ENCODE peak calls at places on chromosome 9, in five cellular contexts. M, C, F, E and T are unnamed samples.

GRCh38 chr9:76216161-76216649 is 178.0 kb downstream of the RFK start:
- DNase-seq in E (no peak), F (peak), M (peak), C (peak), T (peak)

GRCh38 chr9:116585896-116586295 is 101.2 kb upstream of the TRIM32 start:
- DNase-seq in C (no peak), E (no peak), M (no peak), F (no peak), T (no peak)

GRCh38 chr9:2241875-2242741 is 227.0 kb downstream of the SMARCA2 start:
- DNase-seq in E (peak), C (peak), M (peak), F (no peak), T (peak)

GRCh38 chr9:115262477-115262876 is 144.5 kb upstream of the TNC start:
- DNase-seq in M (peak), C (peak), E (peak), F (peak), T (peak)

GRCh38 chr9:95143591-95144561 is 173.6 kb downstream of the FANCC start:
- DNase-seq in E (peak), M (peak), F (no peak), C (peak), T (no peak)

GRCh38 chr9:131312822-131313770 is 23.6 kb downstream of the PLPP7 start:
- DNase-seq in E (no peak), F (no peak), C (no peak), M (no peak), T (no peak)

GRCh38 chr9:125758986-125759811 is 12.0 kb downstream of the PBX3 start:
- DNase-seq in F (no peak), C (peak), E (peak), M (no peak), T (no peak)

GRCh38 chr9:85064811-85065371 is 395.4 kb downstream of the NTRK2 start:
- DNase-seq in M (no peak), E (no peak), F (no peak), C (no peak), T (no peak)

GRCh38 chr9:123929177-123929869 is 603 bp downstream of the DENND1A start:
- DNase-seq in F (no peak), C (no peak), M (no peak), E (no peak), T (peak)

GRCh38 chr9:35605336-35606137 is 475 bp downstream of the TESK1 start:
- DNase-seq in F (no peak), C (no peak), E (peak), M (no peak), T (peak)

GRCh38 chr9:76456202-76456926 is 2.6 kb upstream of the GCNT1 start:
- DNase-seq in F (no peak), M (no peak), C (peak), E (no peak), T (peak)

DNA sequence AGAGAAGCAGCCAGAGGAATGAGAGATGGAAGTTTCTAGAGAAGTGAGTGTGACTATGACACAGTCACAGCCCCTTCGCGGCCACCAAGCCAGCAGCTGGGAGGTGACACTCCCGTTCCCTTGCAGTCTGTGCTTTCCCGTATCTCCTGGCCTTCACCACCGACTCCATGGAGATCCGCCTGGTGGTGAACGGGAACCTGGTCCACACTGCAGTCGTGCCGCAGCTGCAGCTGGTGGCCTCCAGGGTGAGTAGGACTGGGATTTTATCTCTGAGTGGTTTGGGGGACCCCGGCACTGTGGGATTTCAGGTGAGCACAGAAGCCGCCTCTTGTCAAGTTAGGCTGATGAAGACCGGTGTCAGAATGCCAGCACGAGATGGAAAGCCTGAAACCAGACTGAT is 12.1 kb upstream of the SLC2A8 start:
- DNase-seq in C (no peak), E (no peak), F (no peak), M (no peak), T (no peak)
- TF ChIP-seq CTCF in C (no peak), E (no peak), F (no peak), M (no peak), T (no peak)

DNA sequence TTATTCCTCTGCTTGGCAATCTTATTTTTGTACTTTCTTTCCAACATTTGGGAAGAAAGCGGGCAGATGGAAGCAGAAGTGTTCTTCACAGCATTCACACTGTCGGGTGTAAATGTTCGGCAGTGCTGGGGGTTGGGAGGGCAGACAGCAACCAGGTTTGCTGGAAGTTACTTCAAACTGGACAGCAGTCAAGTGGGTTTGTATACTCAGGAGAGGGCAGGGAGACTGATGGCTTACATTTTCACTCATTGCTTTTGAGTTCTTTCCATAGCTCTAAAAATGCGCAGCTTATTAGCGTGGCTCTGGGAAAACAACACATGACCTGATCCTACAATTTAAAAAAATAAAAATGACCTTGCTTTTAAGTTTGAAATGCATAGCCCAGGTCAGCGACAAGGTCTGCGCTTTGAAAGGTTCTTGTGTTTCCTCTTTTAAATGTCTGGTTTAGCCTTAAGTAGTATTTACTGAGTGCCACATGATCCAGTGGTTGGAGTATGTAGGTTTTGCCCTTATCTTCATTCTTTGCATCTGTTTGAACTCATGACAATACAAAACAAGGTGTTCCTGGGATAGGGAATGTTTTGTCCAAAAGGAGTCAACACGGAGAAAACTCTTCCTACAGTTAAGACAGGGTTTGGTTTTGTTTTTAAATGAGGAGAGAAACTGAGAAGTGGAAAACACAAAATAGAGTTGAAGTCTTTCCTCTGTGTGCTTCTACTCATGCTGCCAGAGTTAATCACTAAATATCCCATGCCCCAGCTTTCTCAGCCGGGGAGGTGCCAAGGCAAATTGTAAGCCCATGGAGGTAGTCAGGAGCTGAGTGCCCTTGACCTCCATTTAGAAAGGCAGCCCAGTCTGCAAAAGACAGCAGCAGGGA is 132.7 kb upstream of the DMRT1 start:
- DNase-seq in E (no peak), M (no peak), F (no peak), C (no peak), T (peak)
- H3K4me3 ChIP-seq in E (no peak), M (peak), F (no peak), C (no peak), T (peak)

DNA sequence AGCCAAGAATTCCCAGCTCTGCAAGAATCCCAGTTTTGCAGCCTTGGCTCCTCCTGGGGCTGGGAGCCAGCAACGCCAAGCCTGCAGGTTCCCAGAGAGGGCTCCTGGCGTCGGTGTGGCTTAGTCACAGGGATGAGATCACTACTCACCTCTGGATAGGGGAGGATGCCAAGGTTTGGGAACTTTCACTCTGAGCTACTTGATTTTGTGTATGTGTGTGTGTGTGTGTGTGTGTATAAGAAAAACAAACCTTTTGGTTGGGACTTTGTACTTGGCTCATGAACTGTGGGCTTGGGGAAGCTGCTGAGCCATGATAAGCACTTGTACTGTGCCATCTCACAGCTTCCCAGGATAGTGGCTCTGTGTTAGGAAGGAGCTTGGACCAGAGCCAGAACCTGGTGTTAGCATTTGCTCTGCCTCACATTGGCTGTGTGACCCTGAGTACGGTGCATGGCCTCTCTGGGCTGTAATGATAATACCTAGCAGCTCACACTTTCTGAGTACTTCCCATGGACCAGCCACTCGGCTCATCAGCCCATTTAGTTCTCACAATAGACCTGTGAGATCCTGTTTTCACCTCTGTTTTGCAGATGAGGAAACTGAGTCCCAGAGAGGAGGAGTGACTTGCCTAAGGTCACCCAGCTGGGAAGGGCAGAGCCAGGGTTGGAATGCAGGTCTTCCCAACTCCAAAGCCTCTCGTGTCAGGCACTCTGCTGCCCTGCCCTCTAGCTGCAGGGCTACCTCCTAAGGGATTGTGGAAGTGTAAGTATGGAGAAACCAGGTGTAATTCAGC is 41.4 kb upstream of the DAB2IP start:
- DNase-seq in M (no peak), E (peak), F (peak), C (peak), T (peak)
- TF ChIP-seq CTCF in M (no peak), E (peak), F (peak), C (no peak), T (peak)

DNA sequence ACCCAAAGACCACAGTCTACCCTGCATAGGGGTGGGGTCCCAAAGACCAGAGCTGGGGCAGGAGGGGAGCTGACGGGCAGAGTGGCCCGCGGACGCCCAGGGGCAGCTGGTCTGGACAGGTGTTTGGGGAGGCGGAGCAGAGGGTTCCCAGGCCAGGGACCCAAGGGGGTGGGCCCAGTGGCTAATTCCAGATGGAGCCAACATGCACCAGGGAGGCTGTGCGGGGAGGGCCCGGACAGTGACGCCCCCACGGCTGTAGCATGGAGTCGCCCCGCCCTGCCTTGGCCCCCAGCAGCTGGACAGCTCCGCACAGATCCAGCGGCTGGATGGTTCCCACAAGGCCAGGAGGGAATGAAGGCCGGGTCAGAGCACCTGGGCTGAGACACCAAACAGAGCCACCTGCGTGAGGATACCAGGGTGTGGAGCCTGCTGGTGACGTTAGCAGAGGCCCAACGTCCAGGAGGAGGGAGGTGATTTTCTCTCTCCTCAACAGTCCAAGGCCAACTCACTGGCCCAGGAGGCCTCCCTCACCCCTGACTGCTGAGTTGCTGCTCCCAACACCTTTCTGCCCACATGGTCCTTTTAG is 55.3 kb upstream of the EGFL7 start:
- DNase-seq in M (no peak), C (no peak), E (no peak), F (no peak), T (no peak)
- H3K4me3 ChIP-seq in M (no peak), C (no peak), E (no peak), F (no peak), T (no peak)

GRCh38 chr9:37309136-37309535 is 113.4 kb upstream of the GRHPR start:
- DNase-seq in C (peak), E (no peak), M (no peak), F (no peak), T (no peak)
- TF ChIP-seq CTCF in C (peak), E (no peak), M (peak), F (peak), T (peak)

GRCh38 chr9:97696823-97697601 is at the start of gene XPA:
- DNase-seq in E (peak), F (peak), C (peak), M (peak), T (peak)

GRCh38 chr9:97696025-97696822 is 916 bp downstream of the XPA start:
- DNase-seq in E (no peak), F (no peak), M (no peak), C (peak), T (peak)

GRCh38 chr9:97697837-97698236 is 697 bp upstream of the XPA start:
- DNase-seq in F (no peak), E (no peak), C (no peak), M (no peak), T (no peak)

GRCh38 chr9:97695390-97695789 is 1.8 kb downstream of the XPA start:
- DNase-seq in M (no peak), C (no peak), E (no peak), F (no peak), T (no peak)

GRCh38 chr9:97694768-97695167 is 2.4 kb downstream of the XPA start:
- DNase-seq in M (no peak), F (no peak), E (no peak), C (no peak), T (peak)
- H3K4me3 ChIP-seq in M (peak), F (no peak), E (no peak), C (no peak), T (no peak)

DNA sequence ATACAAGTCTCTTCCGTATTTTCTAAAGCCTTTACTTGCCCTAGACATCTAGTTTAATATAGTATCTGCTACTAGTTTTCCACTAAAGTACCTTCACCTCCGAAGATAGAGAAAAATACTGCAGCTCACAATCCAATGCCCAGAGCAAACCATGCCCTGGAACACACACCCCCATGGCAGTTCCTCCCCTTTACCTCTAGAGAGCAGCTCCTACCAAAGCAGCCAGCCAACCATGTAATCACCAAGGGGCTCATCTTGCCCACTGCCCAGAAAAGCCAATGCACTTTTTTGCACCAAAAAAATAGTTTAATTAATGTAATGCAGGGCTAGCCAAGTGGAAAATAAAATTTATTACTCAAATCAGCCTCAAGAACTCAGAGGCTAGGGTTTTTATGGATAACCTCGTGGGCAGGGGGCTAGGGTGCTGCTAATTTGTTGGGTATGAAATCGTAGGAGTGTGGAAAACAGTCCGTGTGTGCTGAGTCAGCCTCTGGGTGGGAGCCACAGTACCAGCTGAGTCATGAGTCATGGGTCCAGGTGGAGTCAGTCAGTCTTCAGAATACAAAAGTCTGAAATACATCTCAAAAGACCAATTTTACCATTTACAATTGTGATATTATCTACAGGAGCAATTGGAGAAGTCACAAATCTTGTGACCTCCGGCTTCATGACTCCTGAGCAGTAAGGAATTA is 120.1 kb upstream of the ACO1 start:
- DNase-seq in C (peak), E (no peak), M (no peak), F (peak), T (peak)
- TF ChIP-seq CTCF in C (peak), E (no peak), M (no peak), F (peak), T (no peak)

GRCh38 chr9:137227057-137227852 is at the start of gene RNF224:
- DNase-seq in F (no peak), C (peak), E (peak), M (peak), T (peak)
- H3K4me3 ChIP-seq in F (no peak), C (no peak), E (no peak), M (no peak), T (no peak)

DNA sequence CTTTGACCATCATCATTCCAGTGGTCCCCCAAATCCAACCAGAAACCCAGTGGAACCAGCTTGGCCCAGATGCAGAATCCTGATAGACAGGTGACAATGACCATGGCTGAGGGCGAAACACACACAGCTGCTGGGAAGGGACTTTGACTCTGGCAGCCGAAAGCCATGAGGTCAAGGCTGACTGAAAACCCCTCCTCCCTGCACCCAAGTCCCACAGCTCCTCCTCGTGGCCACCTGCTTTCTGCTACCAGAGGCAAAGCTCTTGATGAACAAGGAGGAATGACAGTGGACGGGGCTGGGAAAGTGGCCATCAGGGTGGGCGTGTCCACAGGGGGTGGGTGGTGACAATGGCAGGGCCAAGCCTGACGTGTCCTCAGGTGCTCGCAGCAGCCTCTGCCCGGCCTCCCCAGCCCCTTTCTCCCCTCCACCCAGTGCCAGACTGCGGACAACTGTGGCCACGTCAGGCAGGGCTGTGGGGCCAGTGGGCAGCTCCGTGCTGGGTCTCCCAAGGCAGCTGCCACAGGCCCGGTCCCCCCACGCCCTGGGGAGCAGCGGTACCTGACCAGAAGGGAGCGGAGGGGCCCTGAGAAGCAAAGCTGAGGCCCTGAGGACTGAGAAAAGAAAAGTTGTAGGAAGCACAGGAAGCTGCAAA is 30.8 kb upstream of the SARDH start:
- DNase-seq in E (no peak), C (no peak), M (no peak), F (no peak), T (no peak)
- TF ChIP-seq CTCF in E (no peak), C (peak), M (peak), F (no peak), T (no peak)